ENCODE peak calls at places on chromosomes 5 and 9, in four cellular contexts. K is astrocyte of the spinal cord, M is choroid plexus epithelial cell, H is BE2C. C is an unnamed sample.
A peak's percentile ranks its signal among the peaks of the same experiment; 100 is the strongest.

GRCh38 chr9:73081979-73082657 is 69.5 kb upstream of the ANXA1 start:
- DNase-seq in K (peak; percentile 57), M (peak; percentile 78), H (no peak), C (peak; percentile 76)

GRCh38 chr5:130795037-130795436 is 370.0 kb downstream of the HINT1 start:
- DNase-seq in K (no peak), M (no peak), H (no peak), C (no peak)

GRCh38 chr9:87872079-87872624 is 10.5 kb upstream of the SPATA31E1 start:
- DNase-seq in K (peak; percentile 20), M (no peak), H (peak; percentile 85), C (peak; percentile 19)

GRCh38 chr5:131545856-131546255 is 89.2 kb downstream of the RAPGEF6 start:
- DNase-seq in K (peak; percentile 36), M (peak; percentile 47), H (no peak), C (peak; percentile 59)

GRCh38 chr9:4973902-4974301 is 11.2 kb upstream of the JAK2 start:
- DNase-seq in K (no peak), M (peak; percentile 46), H (no peak), C (no peak)

GRCh38 chr5:97452646-97453045 is 269.6 kb upstream of the RIOK2 start:
- DNase-seq in K (no peak), M (no peak), H (no peak), C (no peak)

GRCh38 chr5:131928957-131929356 is 16.5 kb downstream of the MEIKIN start:
- DNase-seq in K (no peak), M (no peak), H (no peak), C (no peak)

GRCh38 chr9:101408374-101409078 is 9.9 kb downstream of the ZNF189 start:
- DNase-seq in K (no peak), M (no peak), H (no peak), C (no peak)

GRCh38 chr9:89639367-89639795 is 34.6 kb downstream of the GADD45G start:
- DNase-seq in K (peak; percentile 12), M (no peak), H (no peak), C (peak; percentile 6)

GRCh38 chr5:1867815-1868143 is 14.9 kb downstream of the IRX4 start:
- DNase-seq in K (no peak), M (no peak), H (no peak), C (no peak)

GRCh38 chr5:138035605-138036537 is 3.0 kb upstream of the FAM13B start:
- DNase-seq in K (peak; percentile 87), M (peak; percentile 93), H (peak; percentile 78), C (peak; percentile 92)

GRCh38 chr5:31408814-31409213 is 123.1 kb downstream of the DROSHA start:
- DNase-seq in K (peak; percentile 63), M (peak; percentile 57), H (no peak), C (peak; percentile 76)

GRCh38 chr9:97740848-97741821 is 44.0 kb upstream of the XPA start:
- DNase-seq in K (peak; percentile 52), M (peak; percentile 23), H (peak; percentile 50), C (peak; percentile 45)

GRCh38 chr5:123505633-123506032 is 6.3 kb upstream of the CSNK1G3 start:
- DNase-seq in K (no peak), M (no peak), H (no peak), C (no peak)

GRCh38 chr5:172107606-172108005 is 80.4 kb downstream of the STK10 start:
- DNase-seq in K (peak; percentile 81), M (peak; percentile 89), H (no peak), C (peak; percentile 89)

DNA sequence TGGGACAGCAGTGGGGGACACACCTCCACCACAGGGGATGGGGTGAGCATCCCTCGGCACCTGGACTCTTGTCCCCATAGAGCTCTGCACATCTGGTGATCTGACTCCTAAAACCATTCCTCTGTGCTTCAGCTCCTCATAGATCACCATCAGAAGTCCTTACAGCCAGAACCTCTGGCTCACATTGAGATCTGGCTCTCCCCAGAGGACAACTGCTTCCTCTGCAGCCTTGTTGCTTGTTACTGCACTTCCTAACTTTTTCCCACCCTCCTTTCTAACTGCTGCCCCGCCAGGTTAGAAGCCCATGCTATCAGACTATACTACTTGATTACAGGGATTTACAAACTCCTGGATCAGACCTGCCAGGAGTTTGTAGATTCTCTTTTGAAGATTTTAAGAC is 64.5 kb downstream of the ARSB start:
- DNase-seq in K (peak; percentile 63), M (peak; percentile 84), H (peak; percentile 21), C (peak; percentile 76)
- TF ChIP-seq CTCF in K (peak; percentile 62), M (peak; percentile 77), H (peak; percentile 57), C (peak; percentile 72)

DNA sequence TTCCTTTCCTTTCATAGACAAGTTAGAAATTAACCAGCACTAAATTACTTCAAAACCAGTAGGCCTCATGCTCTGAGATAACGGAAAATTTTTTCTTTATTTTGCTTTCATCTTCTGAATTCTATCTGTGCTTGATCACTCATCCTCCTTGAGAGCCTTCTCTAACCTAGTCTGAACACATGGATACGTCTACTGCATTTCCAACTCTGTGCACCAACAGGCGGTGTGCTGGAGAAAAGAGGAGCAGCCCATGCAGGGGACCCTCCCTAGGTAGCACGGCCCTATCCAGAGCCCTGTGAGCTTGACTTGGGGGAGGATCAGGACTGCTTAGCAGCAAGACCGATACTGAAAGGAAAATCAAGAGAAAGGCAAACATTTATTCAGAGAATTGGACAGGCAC is 149.8 kb downstream of the AUH start:
- DNase-seq in K (no peak), M (no peak), H (no peak), C (no peak)
- H3K4me3 ChIP-seq in K (no peak overlapping the region), M (no peak overlapping the region), H (no peak overlapping the region), C (no peak overlapping the region)

GRCh38 chr5:5240234-5240633 is 100.1 kb downstream of the ADAMTS16 start:
- DNase-seq in K (no peak), M (no peak), H (no peak), C (no peak)

GRCh38 chr5:5239191-5239590 is 99.1 kb downstream of the ADAMTS16 start:
- DNase-seq in K (no peak), M (no peak), H (no peak), C (no peak)

GRCh38 chr5:5246736-5247135 is 106.6 kb downstream of the ADAMTS16 start:
- DNase-seq in K (no peak), M (no peak), H (no peak), C (no peak)

GRCh38 chr5:5244581-5244980 is 104.5 kb downstream of the ADAMTS16 start:
- DNase-seq in K (no peak), M (no peak), H (no peak), C (no peak)

DNA sequence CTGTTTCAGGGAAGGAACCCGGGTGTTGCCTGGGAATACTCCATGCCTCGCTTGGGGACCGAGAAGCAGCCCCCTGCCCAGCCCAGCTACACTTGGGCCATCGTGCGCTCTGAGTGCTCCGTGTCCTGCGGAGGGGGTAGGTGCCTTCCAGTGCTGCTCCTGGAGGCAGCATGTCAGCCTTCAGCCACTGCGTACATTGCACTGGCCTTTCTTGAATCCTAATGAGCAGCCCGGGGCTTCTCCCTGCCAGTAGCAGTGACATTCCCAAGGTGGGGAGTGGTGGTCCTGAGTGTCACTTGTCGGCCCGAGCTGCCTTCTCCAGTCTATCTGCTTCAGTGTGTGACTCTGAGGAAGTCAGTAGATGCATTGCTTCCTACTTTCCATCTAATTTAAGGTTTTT is 101.9 kb downstream of the ADAMTS16 start:
- DNase-seq in K (no peak), M (no peak), H (no peak), C (no peak)
- TF ChIP-seq CTCF in K (no peak), M (no peak), H (no peak), C (no peak)

GRCh38 chr5:141850786-141851185 is 27.4 kb downstream of the PCDH1 start:
- DNase-seq in K (no peak), M (no peak), H (no peak), C (no peak)
- H3K4me3 ChIP-seq in K (peak overlapping the region; percentile 60), M (peak overlapping the region; percentile 77), H (no peak overlapping the region), C (no peak overlapping the region)

DNA sequence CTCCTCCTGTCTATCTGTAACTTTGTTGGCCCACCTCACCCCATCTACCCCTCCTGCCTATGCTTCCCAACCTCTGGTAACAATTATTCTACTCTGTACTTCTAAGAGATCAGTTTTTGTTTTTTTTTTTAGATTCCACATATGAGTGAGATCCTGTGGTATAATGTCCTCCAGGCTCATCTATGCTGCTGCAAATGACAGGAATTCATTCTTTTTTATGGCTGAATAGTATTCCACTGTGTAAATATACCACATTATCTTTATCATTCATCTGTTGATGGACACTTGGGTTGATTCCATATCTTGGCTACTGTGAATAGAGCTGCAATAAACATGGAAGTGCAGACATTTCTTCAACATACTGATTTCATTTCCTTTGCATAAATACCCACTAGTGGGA is 8.0 kb upstream of the NPR2 start:
- DNase-seq in K (no peak), M (no peak), H (no peak), C (no peak)
- TF ChIP-seq CTCF in K (no peak), M (no peak), H (no peak), C (no peak)

GRCh38 chr5:35242695-35243258 is 12.5 kb upstream of the PRLR start:
- DNase-seq in K (no peak), M (no peak), H (no peak), C (no peak)

GRCh38 chr5:35237580-35238376 is 7.5 kb upstream of the PRLR start:
- DNase-seq in K (no peak), M (no peak), H (no peak), C (no peak)

GRCh38 chr5:35239476-35239875 is 9.2 kb upstream of the PRLR start:
- DNase-seq in K (no peak), M (no peak), H (no peak), C (no peak)

GRCh38 chr5:35240892-35241291 is 10.6 kb upstream of the PRLR start:
- DNase-seq in K (no peak), M (no peak), H (no peak), C (no peak)

DNA sequence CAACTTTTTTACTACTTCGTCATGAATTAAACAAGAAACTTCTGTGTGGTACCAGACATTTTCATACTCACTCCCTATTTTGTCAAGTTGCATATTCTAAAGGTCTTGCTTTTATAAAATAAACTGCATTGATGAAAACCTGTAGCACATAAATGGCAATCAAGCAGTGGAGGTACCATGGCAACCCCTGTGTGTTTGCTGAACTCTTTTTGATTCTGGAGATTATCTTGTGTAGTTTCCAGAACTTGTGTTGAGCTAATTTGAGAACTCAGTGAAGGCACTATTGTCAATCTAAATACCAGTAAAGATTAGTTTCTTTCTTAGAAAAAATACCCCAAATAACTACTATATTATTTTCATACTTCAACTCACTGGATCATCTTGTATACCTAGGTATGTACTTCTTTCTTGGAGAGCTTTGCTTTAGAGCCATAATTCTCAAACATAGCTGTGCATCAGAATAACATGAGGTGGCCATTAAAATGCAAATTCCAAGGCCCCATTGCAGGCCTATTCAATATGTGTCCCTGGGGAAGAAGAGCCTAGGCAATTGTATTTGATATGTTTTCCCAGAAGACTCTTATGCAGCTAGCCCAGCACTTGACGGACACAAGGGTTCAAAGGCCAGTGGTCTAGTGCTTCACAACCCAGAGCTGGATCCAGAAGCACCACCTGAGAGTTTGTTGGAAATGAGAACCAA is 9.8 kb upstream of the PRLR start:
- DNase-seq in K (no peak), M (no peak), H (no peak), C (no peak)
- H3K4me3 ChIP-seq in K (no peak overlapping the region), M (no peak overlapping the region), H (no peak overlapping the region), C (no peak overlapping the region)

DNA sequence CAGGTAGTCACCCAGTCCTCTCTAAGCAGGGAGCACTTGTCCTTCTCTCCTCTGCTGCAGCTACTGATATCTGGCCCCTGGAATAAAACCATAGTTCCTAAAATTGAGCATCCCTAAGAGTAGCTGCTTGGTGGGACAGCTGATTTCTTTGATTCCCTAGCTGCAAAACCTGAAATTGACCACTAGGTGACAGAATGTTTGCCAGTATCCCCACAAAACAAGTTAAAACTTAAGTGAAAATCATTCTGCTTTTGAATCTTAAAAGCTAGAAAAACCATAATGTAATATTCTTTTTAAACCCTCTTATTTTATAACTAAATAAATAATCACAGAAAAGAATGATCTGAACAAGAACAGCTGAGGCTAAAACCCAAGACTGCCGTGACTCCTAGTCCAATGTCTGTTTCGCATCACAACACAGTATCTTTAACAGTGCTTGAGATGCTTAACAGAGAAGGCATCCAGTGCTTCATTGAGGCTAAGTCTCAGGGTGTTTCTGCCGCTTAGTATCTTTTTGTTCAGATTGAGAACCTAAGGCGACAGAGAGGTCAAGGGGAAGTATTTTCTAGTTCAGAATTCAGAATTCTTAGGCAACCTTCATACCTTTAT is 24.4 kb upstream of the TAL2 start:
- DNase-seq in K (no peak), M (peak; percentile 42), H (no peak), C (peak; percentile 10)
- TF ChIP-seq CTCF in K (peak; percentile 56), M (peak; percentile 67), H (peak; percentile 62), C (peak; percentile 56)

GRCh38 chr5:16493261-16493660 is 27.7 kb upstream of the ZNF622 start:
- DNase-seq in K (no peak), M (peak; percentile 35), H (no peak), C (no peak)
- H3K4me3 ChIP-seq in K (no peak overlapping the region), M (no peak overlapping the region), H (no peak overlapping the region), C (no peak overlapping the region)

C was measured in fibroblast of the aortic adventitia.